ENCODE peak calls at places on chromosome 3, in five cellular contexts. One of them, this sample, is unnamed.

GRCh38 chr3:62051506-62051905 is 321.8 kb downstream of the FEZF2 start:
- DNase-seq in H1: no peak
- DNase-seq in brain microvascular endothelial cell: peak
- DNase-seq in AG04450: no peak
- DNase-seq in tibial artery: no peak
- DNase-seq in this sample: no peak

GRCh38 chr3:3578723-3579122 is 220.5 kb upstream of the LRRN1 start:
- DNase-seq in AG04450: no peak
- DNase-seq in tibial artery: no peak
- DNase-seq in H1: no peak
- DNase-seq in brain microvascular endothelial cell: no peak
- DNase-seq in this sample: no peak

GRCh38 chr3:161914703-161915102 is 418.1 kb downstream of the OTOL1 start:
- DNase-seq in brain microvascular endothelial cell: peak
- DNase-seq in H1: peak
- DNase-seq in tibial artery: no peak
- DNase-seq in AG04450: peak
- DNase-seq in this sample: no peak

GRCh38 chr3:157785071-157785826 is 282.0 kb upstream of the VEPH1 start:
- DNase-seq in H1: no peak
- DNase-seq in brain microvascular endothelial cell: peak
- DNase-seq in tibial artery: no peak
- DNase-seq in AG04450: peak
- DNase-seq in this sample: no peak

GRCh38 chr3:65178703-65179102 is 490.9 kb upstream of the ADAMTS9 start:
- DNase-seq in AG04450: no peak
- DNase-seq in tibial artery: no peak
- DNase-seq in H1: no peak
- DNase-seq in brain microvascular endothelial cell: peak
- DNase-seq in this sample: no peak

GRCh38 chr3:126938520-126939346 is 44.2 kb upstream of the PLXNA1 start:
- DNase-seq in tibial artery: peak
- DNase-seq in brain microvascular endothelial cell: no peak
- DNase-seq in AG04450: no peak
- DNase-seq in H1: no peak
- DNase-seq in this sample: no peak

GRCh38 chr3:72143970-72144717 is 359.2 kb upstream of the PROK2 start:
- DNase-seq in tibial artery: no peak
- DNase-seq in AG04450: no peak
- DNase-seq in brain microvascular endothelial cell: no peak
- DNase-seq in H1: no peak
- DNase-seq in this sample: no peak

GRCh38 chr3:129007792-129008191 is 6.7 kb downstream of the EFCC1 start:
- DNase-seq in AG04450: no peak
- DNase-seq in tibial artery: no peak
- DNase-seq in brain microvascular endothelial cell: no peak
- DNase-seq in H1: no peak
- DNase-seq in this sample: no peak

GRCh38 chr3:169871129-169871886 is 1.6 kb upstream of the LRRC31 start:
- DNase-seq in brain microvascular endothelial cell: no peak
- DNase-seq in AG04450: no peak
- DNase-seq in tibial artery: no peak
- DNase-seq in H1: no peak
- DNase-seq in this sample: no peak

GRCh38 chr3:5304789-5305680 is 117.5 kb downstream of the EDEM1 start:
- DNase-seq in tibial artery: no peak
- DNase-seq in AG04450: no peak
- DNase-seq in brain microvascular endothelial cell: peak
- DNase-seq in H1: peak
- DNase-seq in this sample: no peak

GRCh38 chr3:147940846-147941245 is 531.7 kb downstream of the ZIC1 start:
- DNase-seq in H1: no peak
- DNase-seq in AG04450: no peak
- DNase-seq in tibial artery: no peak
- DNase-seq in brain microvascular endothelial cell: no peak
- DNase-seq in this sample: no peak

GRCh38 chr3:65497846-65498245 is 540.9 kb downstream of the MAGI1 start:
- DNase-seq in AG04450: no peak
- DNase-seq in brain microvascular endothelial cell: no peak
- DNase-seq in tibial artery: no peak
- DNase-seq in H1: no peak
- DNase-seq in this sample: no peak

GRCh38 chr3:25582242-25582641 is 82.5 kb downstream of the TOP2B start:
- DNase-seq in brain microvascular endothelial cell: peak
- DNase-seq in AG04450: peak
- DNase-seq in tibial artery: no peak
- DNase-seq in H1: no peak
- DNase-seq in this sample: no peak

GRCh38 chr3:168096210-168096795 is 579 bp upstream of the GOLIM4 start:
- DNase-seq in AG04450: peak
- DNase-seq in H1: no peak
- DNase-seq in brain microvascular endothelial cell: peak
- DNase-seq in tibial artery: no peak
- DNase-seq in this sample: no peak

GRCh38 chr3:179149239-179149887 is 1.2 kb downstream of the PIK3CA start:
- DNase-seq in tibial artery: no peak
- DNase-seq in H1: no peak
- DNase-seq in AG04450: no peak
- DNase-seq in brain microvascular endothelial cell: peak
- DNase-seq in this sample: no peak

GRCh38 chr3:63911395-63911900 is 735 bp downstream of the SCAANT1 start:
- DNase-seq in brain microvascular endothelial cell: no peak
- DNase-seq in AG04450: no peak
- DNase-seq in tibial artery: no peak
- DNase-seq in H1: no peak
- DNase-seq in this sample: no peak

GRCh38 chr3:134445631-134446030 is 40.2 kb downstream of the ANAPC13 start:
- DNase-seq in H1: no peak
- DNase-seq in tibial artery: no peak
- DNase-seq in brain microvascular endothelial cell: peak
- DNase-seq in AG04450: no peak
- DNase-seq in this sample: no peak

GRCh38 chr3:15148614-15149013 is 49.7 kb upstream of the RBSN start:
- DNase-seq in AG04450: no peak
- DNase-seq in brain microvascular endothelial cell: peak
- DNase-seq in H1: peak
- DNase-seq in tibial artery: no peak
- DNase-seq in this sample: no peak

GRCh38 chr3:111706527-111706926 is 111.4 kb upstream of the ZBED2 start:
- DNase-seq in brain microvascular endothelial cell: no peak
- DNase-seq in tibial artery: no peak
- DNase-seq in H1: no peak
- DNase-seq in AG04450: no peak
- DNase-seq in this sample: no peak

GRCh38 chr3:18572809-18573208 is 147.7 kb upstream of the SATB1 start:
- DNase-seq in AG04450: no peak
- DNase-seq in H1: no peak
- DNase-seq in brain microvascular endothelial cell: no peak
- DNase-seq in tibial artery: no peak
- DNase-seq in this sample: no peak

GRCh38 chr3:7695067-7695466 is 806.6 kb upstream of the LMCD1 start:
- DNase-seq in H1: no peak
- DNase-seq in brain microvascular endothelial cell: no peak
- DNase-seq in AG04450: no peak
- DNase-seq in tibial artery: no peak
- DNase-seq in this sample: no peak

GRCh38 chr3:55203006-55203405 is 275.1 kb upstream of the LRTM1 start:
- DNase-seq in brain microvascular endothelial cell: peak
- DNase-seq in AG04450: no peak
- DNase-seq in H1: no peak
- DNase-seq in tibial artery: no peak
- DNase-seq in this sample: no peak

GRCh38 chr3:47113669-47114365 is 50.1 kb downstream of the SETD2 start:
- DNase-seq in tibial artery: no peak
- DNase-seq in AG04450: peak
- DNase-seq in brain microvascular endothelial cell: peak
- DNase-seq in H1: no peak
- DNase-seq in this sample: no peak

GRCh38 chr3:172869356-172869755 is 118.8 kb downstream of the ECT2 start:
- DNase-seq in H1: no peak
- DNase-seq in tibial artery: no peak
- DNase-seq in AG04450: no peak
- DNase-seq in brain microvascular endothelial cell: no peak
- DNase-seq in this sample: no peak

GRCh38 chr3:23809840-23810341 is 4.1 kb downstream of the UBE2E1 start:
- DNase-seq in H1: no peak
- DNase-seq in AG04450: no peak
- DNase-seq in brain microvascular endothelial cell: no peak
- DNase-seq in tibial artery: no peak
- DNase-seq in this sample: no peak

GRCh38 chr3:175818811-175819464 is 959.8 kb downstream of the NAALADL2 start:
- DNase-seq in AG04450: no peak
- DNase-seq in H1: no peak
- DNase-seq in brain microvascular endothelial cell: no peak
- DNase-seq in tibial artery: no peak
- DNase-seq in this sample: no peak

GRCh38 chr3:101050061-101050460 is 56.8 kb upstream of the ABI3BP start:
- DNase-seq in AG04450: no peak
- DNase-seq in brain microvascular endothelial cell: no peak
- DNase-seq in tibial artery: no peak
- DNase-seq in H1: no peak
- DNase-seq in this sample: no peak

GRCh38 chr3:98886525-98886924 is 15.0 kb downstream of the DCBLD2 start:
- DNase-seq in H1: no peak
- DNase-seq in brain microvascular endothelial cell: no peak
- DNase-seq in AG04450: no peak
- DNase-seq in tibial artery: no peak
- DNase-seq in this sample: no peak

DNA sequence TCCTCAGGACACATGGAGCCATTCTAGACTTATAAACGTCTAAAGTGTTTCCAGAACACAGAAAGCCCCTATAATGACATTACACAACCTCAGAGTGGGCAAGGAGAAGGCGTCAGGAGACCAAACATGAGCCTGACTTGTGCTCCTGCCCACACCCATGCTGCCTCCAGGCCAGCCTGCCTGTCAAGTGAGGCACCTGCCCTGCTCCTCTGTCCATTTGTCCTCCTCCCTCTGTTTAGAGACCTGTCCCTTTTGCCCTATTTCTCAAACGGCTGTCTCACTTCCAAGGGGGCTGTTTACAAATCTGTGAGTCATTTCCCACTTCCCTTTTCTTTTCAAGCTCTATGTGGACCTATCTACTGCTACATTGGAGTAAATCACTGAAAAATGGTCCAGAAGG is 21.0 kb downstream of the ZDHHC3 start:
- DNase-seq in AG04450: no peak
- DNase-seq in H1: no peak
- DNase-seq in brain microvascular endothelial cell: no peak
- DNase-seq in tibial artery: no peak
- DNase-seq in this sample: no peak
- TF ChIP-seq CTCF in AG04450: no peak
- TF ChIP-seq CTCF in H1: no peak
- TF ChIP-seq CTCF in brain microvascular endothelial cell: no peak
- TF ChIP-seq CTCF in tibial artery: no peak
- TF ChIP-seq CTCF in this sample: no peak

GRCh38 chr3:42880183-42880582 is 4.5 kb upstream of the CYP8B1 start:
- DNase-seq in H1: no peak
- DNase-seq in tibial artery: no peak
- DNase-seq in brain microvascular endothelial cell: no peak
- DNase-seq in AG04450: no peak
- DNase-seq in this sample: no peak
- H3K4me3 ChIP-seq in H1: peak
- H3K4me3 ChIP-seq in tibial artery: peak
- H3K4me3 ChIP-seq in brain microvascular endothelial cell: peak
- H3K4me3 ChIP-seq in AG04450: peak
- H3K4me3 ChIP-seq in this sample: peak

GRCh38 chr3:52227766-52228165 is 2.3 kb upstream of the TLR9 start:
- DNase-seq in H1: no peak
- DNase-seq in tibial artery: no peak
- DNase-seq in AG04450: no peak
- DNase-seq in brain microvascular endothelial cell: no peak
- DNase-seq in this sample: no peak

GRCh38 chr3:52227117-52227516 is 1.7 kb upstream of the TLR9 start:
- DNase-seq in H1: no peak
- DNase-seq in brain microvascular endothelial cell: no peak
- DNase-seq in tibial artery: no peak
- DNase-seq in AG04450: no peak
- DNase-seq in this sample: no peak

GRCh38 chr3:52223449-52224408 is 1.7 kb downstream of the TLR9 start:
- DNase-seq in H1: no peak
- DNase-seq in tibial artery: no peak
- DNase-seq in AG04450: no peak
- DNase-seq in brain microvascular endothelial cell: no peak
- DNase-seq in this sample: no peak

GRCh38 chr3:52226229-52226817 is 878 bp upstream of the TLR9 start:
- DNase-seq in H1: no peak
- DNase-seq in AG04450: no peak
- DNase-seq in brain microvascular endothelial cell: no peak
- DNase-seq in tibial artery: no peak
- DNase-seq in this sample: no peak

GRCh38 chr3:52225452-52226228 is at the start of gene TLR9:
- DNase-seq in brain microvascular endothelial cell: no peak
- DNase-seq in tibial artery: no peak
- DNase-seq in H1: no peak
- DNase-seq in AG04450: no peak
- DNase-seq in this sample: no peak
- H3K27ac ChIP-seq in brain microvascular endothelial cell: no peak
- H3K27ac ChIP-seq in tibial artery: no peak
- H3K27ac ChIP-seq in H1: no peak
- H3K27ac ChIP-seq in AG04450: no peak
- H3K27ac ChIP-seq in this sample: no peak

GRCh38 chr3:77562089-77562488 is 522.2 kb downstream of the ROBO2 start:
- DNase-seq in AG04450: no peak
- DNase-seq in brain microvascular endothelial cell: no peak
- DNase-seq in H1: no peak
- DNase-seq in tibial artery: no peak
- DNase-seq in this sample: no peak

GRCh38 chr3:77563012-77563411 is 523.1 kb downstream of the ROBO2 start:
- DNase-seq in AG04450: no peak
- DNase-seq in H1: no peak
- DNase-seq in brain microvascular endothelial cell: no peak
- DNase-seq in tibial artery: no peak
- DNase-seq in this sample: no peak
- TF ChIP-seq CTCF in AG04450: no peak
- TF ChIP-seq CTCF in H1: no peak
- TF ChIP-seq CTCF in brain microvascular endothelial cell: no peak
- TF ChIP-seq CTCF in tibial artery: no peak
- TF ChIP-seq CTCF in this sample: no peak

GRCh38 chr3:194423317-194423716 is 24.3 kb upstream of the GP5 start:
- DNase-seq in AG04450: no peak
- DNase-seq in brain microvascular endothelial cell: no peak
- DNase-seq in H1: no peak
- DNase-seq in tibial artery: no peak
- DNase-seq in this sample: no peak

GRCh38 chr3:194425399-194425798 is 26.3 kb upstream of the GP5 start:
- DNase-seq in brain microvascular endothelial cell: no peak
- DNase-seq in tibial artery: no peak
- DNase-seq in AG04450: no peak
- DNase-seq in H1: no peak
- DNase-seq in this sample: no peak

GRCh38 chr3:194424373-194424772 is 25.3 kb upstream of the GP5 start:
- DNase-seq in tibial artery: no peak
- DNase-seq in brain microvascular endothelial cell: no peak
- DNase-seq in AG04450: no peak
- DNase-seq in H1: no peak
- DNase-seq in this sample: no peak

GRCh38 chr3:194424953-194425352 is 25.9 kb upstream of the GP5 start:
- DNase-seq in AG04450: no peak
- DNase-seq in H1: no peak
- DNase-seq in brain microvascular endothelial cell: no peak
- DNase-seq in tibial artery: no peak
- DNase-seq in this sample: no peak

GRCh38 chr3:194422188-194422587 is 23.1 kb upstream of the GP5 start:
- DNase-seq in tibial artery: no peak
- DNase-seq in brain microvascular endothelial cell: no peak
- DNase-seq in AG04450: peak
- DNase-seq in H1: no peak
- DNase-seq in this sample: no peak
- H3K4me3 ChIP-seq in tibial artery: no peak
- H3K4me3 ChIP-seq in brain microvascular endothelial cell: no peak
- H3K4me3 ChIP-seq in AG04450: no peak
- H3K4me3 ChIP-seq in H1: no peak
- H3K4me3 ChIP-seq in this sample: no peak